ENCODE peak calls at places on chromosomes 5 and 9, in ten cellular contexts. V, I, N, A, M, F, L, C, E and D are unnamed samples.

GRCh38 chr5:89283758-89284493 is 400.9 kb upstream of the MEF2C start:
- ATAC-seq in C (no peak), M (no peak), N (no peak), V (no peak), E (no peak), F (no peak), A (no peak), I (no peak), L (no peak), D (no peak)

GRCh38 chr5:60792438-60792837 is 51.6 kb downstream of the ELOVL7 start:
- ATAC-seq in E (no peak), N (no peak), I (no peak), A (no peak), F (no peak), V (no peak), M (no peak), L (no peak), C (no peak), D (no peak)

GRCh38 chr9:120387257-120387999 is 192.5 kb downstream of the CDK5RAP2 start:
- ATAC-seq in A (no peak), M (no peak), V (peak; percentile 17), C (no peak), E (peak; percentile 62), I (no peak), F (peak; percentile 59), L (no peak), N (no peak), D (no peak)

GRCh38 chr5:169591636-169592035 is 8.1 kb downstream of the SPDL1 start:
- ATAC-seq in C (peak; percentile 63), N (no peak), M (no peak), A (no peak), F (no peak), I (no peak), V (no peak), L (no peak), E (no peak), D (no peak)

GRCh38 chr5:83281658-83282057 is 189.9 kb upstream of the VCAN start:
- ATAC-seq in F (no peak), M (no peak), N (no peak), C (no peak), I (no peak), V (no peak), A (no peak), L (no peak), E (no peak), D (no peak)

GRCh38 chr9:134055981-134056461 is 11.8 kb downstream of the BRD3 start:
- ATAC-seq in F (peak; percentile 90), L (no peak), M (peak; percentile 94), I (peak; percentile 92), A (no peak), E (peak; percentile 89), V (no peak), C (no peak), N (no peak), D (no peak)

GRCh38 chr9:15576350-15577050 is 23.7 kb downstream of the CCDC171 start:
- ATAC-seq in L (no peak), N (no peak), I (no peak), C (no peak), E (peak; percentile 86), A (no peak), M (no peak), F (peak; percentile 95), V (no peak), D (no peak)

GRCh38 chr5:170791325-170791954 is 7.9 kb downstream of the GABRP start:
- ATAC-seq in E (peak; percentile 86), M (no peak), L (no peak), A (no peak), I (peak; percentile 93), F (peak; percentile 96), V (no peak), C (peak; percentile 87), N (no peak), D (no peak)

GRCh38 chr5:74408150-74409043 is 232.1 kb downstream of the ENC1 start:
- ATAC-seq in L (no peak), I (no peak), F (peak; percentile 34), C (no peak), A (no peak), N (no peak), E (peak; percentile 36), M (no peak), V (no peak), D (no peak)